ENCODE peak calls at places on chromosome 17, in five cellular contexts. O is epithelial cell of esophagus; Q is retina; M is A549; E is activated CD8-positive, alpha-beta memory T cell treated with anti-CD3 and anti-CD28 coated beads, Interleukin-2, amount 50 U/mL, for 4 hours. I is an unnamed sample.

GRCh38 chr17:70091005-70091568 is 16.1 kb downstream of the KCNJ16 start:
- DNase-seq in E (no peak), M (no peak), O (no peak), Q (no peak), I (no peak)

GRCh38 chr17:55273579-55274370 is 9.0 kb downstream of the HLF start:
- DNase-seq in O (peak; percentile 74), Q (no peak), E (no peak), M (no peak), I (peak; percentile 89)

GRCh38 chr17:82563318-82563717 is 43.8 kb downstream of the FOXK2 start:
- DNase-seq in M (no peak), Q (no peak), O (no peak), E (no peak), I (no peak)

GRCh38 chr17:2631211-2631610 is 37.8 kb downstream of the PAFAH1B1 start:
- DNase-seq in O (no peak), M (no peak), Q (no peak), E (no peak), I (no peak)

GRCh38 chr17:49229805-49230600 is 584 bp downstream of the PHOSPHO1 start:
- DNase-seq in O (no peak), M (no peak), Q (no peak), E (no peak), I (no peak)

GRCh38 chr17:67566656-67567055 is 151.1 kb upstream of the NOL11 start:
- DNase-seq in Q (no peak), E (no peak), O (peak; percentile 63), M (no peak), I (no peak)

GRCh38 chr17:64460955-64461354 is 12.0 kb downstream of the MILR1 start:
- DNase-seq in E (no peak), O (no peak), Q (no peak), M (no peak), I (no peak)

GRCh38 chr17:44934745-44935105 is 12.8 kb downstream of the KIF18B start:
- DNase-seq in E (no peak), M (no peak), O (no peak), Q (no peak), I (no peak)

GRCh38 chr17:50208611-50209061 is 7.2 kb upstream of the COL1A1 start:
- DNase-seq in Q (no peak), O (no peak), E (no peak), M (no peak), I (no peak)

GRCh38 chr17:44049294-44050080 is 17.0 kb downstream of the LSM12 start:
- DNase-seq in O (no peak), Q (peak; percentile 13), M (no peak), E (no peak), I (no peak)

GRCh38 chr17:16818340-16818739 is 128.3 kb downstream of the CCDC144A start:
- DNase-seq in M (no peak), O (no peak), E (no peak), Q (no peak), I (no peak)

I was measured in MCF 10A.